ENCODE peak calls at places on chromosomes 3 and 15, in ten cellular contexts. One of them, this sample, is unnamed.

GRCh38 chr3:107689355-107689754 is 166.6 kb downstream of the BBX start:
- DNase-seq in LoVo: no peak
- DNase-seq in T-helper 1 cell: no peak
- DNase-seq in stimulated activated CD4-positive, alpha-beta T cell treated with anti-CD3 and anti-CD28 coated beads, Interleukin-1b, Interleukin-23, amount 100 ng/mL, for 24 hours: no peak
- DNase-seq in NAMALWA: no peak
- DNase-seq in RWPE1: peak
- DNase-seq in astrocyte: no peak
- DNase-seq in ovary: no peak
- DNase-seq in NCI-H1436: no peak
- DNase-seq in HL-60: no peak
- DNase-seq in this sample: no peak

GRCh38 chr3:177211503-177212277 is 14.4 kb upstream of the TBL1XR1 start:
- DNase-seq in LoVo: no peak
- DNase-seq in T-helper 1 cell: no peak
- DNase-seq in stimulated activated CD4-positive, alpha-beta T cell treated with anti-CD3 and anti-CD28 coated beads, Interleukin-1b, Interleukin-23, amount 100 ng/mL, for 24 hours: no peak
- DNase-seq in NAMALWA: no peak
- DNase-seq in RWPE1: peak
- DNase-seq in astrocyte: no peak
- DNase-seq in ovary: no peak
- DNase-seq in NCI-H1436: peak
- DNase-seq in HL-60: no peak
- DNase-seq in this sample: no peak

GRCh38 chr15:29334544-29334943 is 64.9 kb upstream of the NSMCE3 start:
- DNase-seq in LoVo: no peak
- DNase-seq in T-helper 1 cell: no peak
- DNase-seq in stimulated activated CD4-positive, alpha-beta T cell treated with anti-CD3 and anti-CD28 coated beads, Interleukin-1b, Interleukin-23, amount 100 ng/mL, for 24 hours: no peak
- DNase-seq in NAMALWA: no peak
- DNase-seq in RWPE1: no peak
- DNase-seq in astrocyte: no peak
- DNase-seq in ovary: no peak
- DNase-seq in NCI-H1436: no peak
- DNase-seq in HL-60: no peak
- DNase-seq in this sample: no peak

GRCh38 chr15:57537072-57537471 is 54.6 kb upstream of the MYZAP start:
- DNase-seq in LoVo: no peak
- DNase-seq in T-helper 1 cell: no peak
- DNase-seq in stimulated activated CD4-positive, alpha-beta T cell treated with anti-CD3 and anti-CD28 coated beads, Interleukin-1b, Interleukin-23, amount 100 ng/mL, for 24 hours: no peak
- DNase-seq in NAMALWA: peak
- DNase-seq in RWPE1: no peak
- DNase-seq in astrocyte: peak
- DNase-seq in ovary: no peak
- DNase-seq in NCI-H1436: peak
- DNase-seq in HL-60: no peak
- DNase-seq in this sample: peak

GRCh38 chr3:129013491-129013891 is 12.4 kb downstream of the EFCC1 start:
- DNase-seq in LoVo: no peak
- DNase-seq in T-helper 1 cell: no peak
- DNase-seq in stimulated activated CD4-positive, alpha-beta T cell treated with anti-CD3 and anti-CD28 coated beads, Interleukin-1b, Interleukin-23, amount 100 ng/mL, for 24 hours: no peak
- DNase-seq in NAMALWA: peak
- DNase-seq in RWPE1: peak
- DNase-seq in astrocyte: no peak
- DNase-seq in ovary: no peak
- DNase-seq in NCI-H1436: no peak
- DNase-seq in HL-60: no peak
- DNase-seq in this sample: peak

GRCh38 chr15:100334905-100335304 is 6.9 kb downstream of the ADAMTS17 start:
- DNase-seq in LoVo: no peak
- DNase-seq in T-helper 1 cell: no peak
- DNase-seq in stimulated activated CD4-positive, alpha-beta T cell treated with anti-CD3 and anti-CD28 coated beads, Interleukin-1b, Interleukin-23, amount 100 ng/mL, for 24 hours: no peak
- DNase-seq in NAMALWA: no peak
- DNase-seq in RWPE1: no peak
- DNase-seq in astrocyte: no peak
- DNase-seq in ovary: no peak
- DNase-seq in NCI-H1436: no peak
- DNase-seq in HL-60: no peak
- DNase-seq in this sample: no peak

GRCh38 chr3:77038928-77039605 is 832 bp upstream of the ROBO2 start:
- DNase-seq in LoVo: no peak
- DNase-seq in T-helper 1 cell: no peak
- DNase-seq in stimulated activated CD4-positive, alpha-beta T cell treated with anti-CD3 and anti-CD28 coated beads, Interleukin-1b, Interleukin-23, amount 100 ng/mL, for 24 hours: no peak
- DNase-seq in NAMALWA: no peak
- DNase-seq in RWPE1: no peak
- DNase-seq in astrocyte: peak
- DNase-seq in ovary: no peak
- DNase-seq in NCI-H1436: no peak
- DNase-seq in HL-60: no peak
- DNase-seq in this sample: no peak

GRCh38 chr15:63933522-63933921 is 99.8 kb upstream of the HERC1 start:
- DNase-seq in LoVo: no peak
- DNase-seq in T-helper 1 cell: no peak
- DNase-seq in stimulated activated CD4-positive, alpha-beta T cell treated with anti-CD3 and anti-CD28 coated beads, Interleukin-1b, Interleukin-23, amount 100 ng/mL, for 24 hours: no peak
- DNase-seq in NAMALWA: no peak
- DNase-seq in RWPE1: no peak
- DNase-seq in astrocyte: no peak
- DNase-seq in ovary: no peak
- DNase-seq in NCI-H1436: no peak
- DNase-seq in HL-60: no peak
- DNase-seq in this sample: no peak

GRCh38 chr3:112514527-112515128 is 15.4 kb upstream of the BTLA start:
- DNase-seq in LoVo: peak
- DNase-seq in T-helper 1 cell: no peak
- DNase-seq in stimulated activated CD4-positive, alpha-beta T cell treated with anti-CD3 and anti-CD28 coated beads, Interleukin-1b, Interleukin-23, amount 100 ng/mL, for 24 hours: no peak
- DNase-seq in NAMALWA: no peak
- DNase-seq in RWPE1: no peak
- DNase-seq in astrocyte: no peak
- DNase-seq in ovary: no peak
- DNase-seq in NCI-H1436: no peak
- DNase-seq in HL-60: no peak
- DNase-seq in this sample: no peak

GRCh38 chr3:50370594-50370993 is 11.3 kb upstream of the TMEM115 start:
- DNase-seq in LoVo: no peak
- DNase-seq in T-helper 1 cell: no peak
- DNase-seq in stimulated activated CD4-positive, alpha-beta T cell treated with anti-CD3 and anti-CD28 coated beads, Interleukin-1b, Interleukin-23, amount 100 ng/mL, for 24 hours: no peak
- DNase-seq in NAMALWA: no peak
- DNase-seq in RWPE1: no peak
- DNase-seq in astrocyte: no peak
- DNase-seq in ovary: no peak
- DNase-seq in NCI-H1436: no peak
- DNase-seq in HL-60: no peak
- DNase-seq in this sample: no peak

GRCh38 chr3:69324362-69325025 is 61.4 kb downstream of the FRMD4B start:
- DNase-seq in LoVo: no peak
- DNase-seq in T-helper 1 cell: no peak
- DNase-seq in stimulated activated CD4-positive, alpha-beta T cell treated with anti-CD3 and anti-CD28 coated beads, Interleukin-1b, Interleukin-23, amount 100 ng/mL, for 24 hours: no peak
- DNase-seq in NAMALWA: peak
- DNase-seq in RWPE1: no peak
- DNase-seq in astrocyte: no peak
- DNase-seq in ovary: no peak
- DNase-seq in NCI-H1436: peak
- DNase-seq in HL-60: peak
- DNase-seq in this sample: no peak

GRCh38 chr3:52435246-52436101 is 9.4 kb downstream of the SEMA3G start:
- DNase-seq in LoVo: no peak
- DNase-seq in T-helper 1 cell: no peak
- DNase-seq in stimulated activated CD4-positive, alpha-beta T cell treated with anti-CD3 and anti-CD28 coated beads, Interleukin-1b, Interleukin-23, amount 100 ng/mL, for 24 hours: no peak
- DNase-seq in NAMALWA: no peak
- DNase-seq in RWPE1: no peak
- DNase-seq in astrocyte: no peak
- DNase-seq in ovary: no peak
- DNase-seq in NCI-H1436: peak
- DNase-seq in HL-60: no peak
- DNase-seq in this sample: no peak

GRCh38 chr15:66580643-66581042 is 14.8 kb upstream of the LCTL start:
- DNase-seq in LoVo: no peak
- DNase-seq in T-helper 1 cell: no peak
- DNase-seq in stimulated activated CD4-positive, alpha-beta T cell treated with anti-CD3 and anti-CD28 coated beads, Interleukin-1b, Interleukin-23, amount 100 ng/mL, for 24 hours: no peak
- DNase-seq in NAMALWA: no peak
- DNase-seq in RWPE1: no peak
- DNase-seq in astrocyte: peak
- DNase-seq in ovary: no peak
- DNase-seq in NCI-H1436: no peak
- DNase-seq in HL-60: no peak
- DNase-seq in this sample: no peak

GRCh38 chr15:39365161-39365560 is 215.7 kb upstream of the THBS1 start:
- DNase-seq in LoVo: no peak
- DNase-seq in T-helper 1 cell: no peak
- DNase-seq in stimulated activated CD4-positive, alpha-beta T cell treated with anti-CD3 and anti-CD28 coated beads, Interleukin-1b, Interleukin-23, amount 100 ng/mL, for 24 hours: no peak
- DNase-seq in NAMALWA: no peak
- DNase-seq in RWPE1: no peak
- DNase-seq in astrocyte: peak
- DNase-seq in ovary: no peak
- DNase-seq in NCI-H1436: no peak
- DNase-seq in HL-60: no peak
- DNase-seq in this sample: no peak

GRCh38 chr3:155651489-155652223 is 93.2 kb downstream of the PLCH1 start:
- DNase-seq in LoVo: no peak
- DNase-seq in T-helper 1 cell: no peak
- DNase-seq in stimulated activated CD4-positive, alpha-beta T cell treated with anti-CD3 and anti-CD28 coated beads, Interleukin-1b, Interleukin-23, amount 100 ng/mL, for 24 hours: no peak
- DNase-seq in NAMALWA: no peak
- DNase-seq in RWPE1: no peak
- DNase-seq in astrocyte: peak
- DNase-seq in ovary: no peak
- DNase-seq in NCI-H1436: no peak
- DNase-seq in HL-60: no peak
- DNase-seq in this sample: no peak

GRCh38 chr3:13303410-13303809 is 116.7 kb downstream of the NUP210 start:
- DNase-seq in LoVo: no peak
- DNase-seq in T-helper 1 cell: no peak
- DNase-seq in stimulated activated CD4-positive, alpha-beta T cell treated with anti-CD3 and anti-CD28 coated beads, Interleukin-1b, Interleukin-23, amount 100 ng/mL, for 24 hours: no peak
- DNase-seq in NAMALWA: no peak
- DNase-seq in RWPE1: no peak
- DNase-seq in astrocyte: no peak
- DNase-seq in ovary: no peak
- DNase-seq in NCI-H1436: no peak
- DNase-seq in HL-60: no peak
- DNase-seq in this sample: no peak

GRCh38 chr3:192260611-192261010 is 466.7 kb downstream of the FGF12 start:
- DNase-seq in LoVo: no peak
- DNase-seq in T-helper 1 cell: no peak
- DNase-seq in stimulated activated CD4-positive, alpha-beta T cell treated with anti-CD3 and anti-CD28 coated beads, Interleukin-1b, Interleukin-23, amount 100 ng/mL, for 24 hours: no peak
- DNase-seq in NAMALWA: no peak
- DNase-seq in RWPE1: no peak
- DNase-seq in astrocyte: peak
- DNase-seq in ovary: no peak
- DNase-seq in NCI-H1436: no peak
- DNase-seq in HL-60: no peak
- DNase-seq in this sample: no peak

GRCh38 chr3:155701882-155702465 is 42.9 kb downstream of the PLCH1 start:
- DNase-seq in LoVo: peak
- DNase-seq in T-helper 1 cell: no peak
- DNase-seq in stimulated activated CD4-positive, alpha-beta T cell treated with anti-CD3 and anti-CD28 coated beads, Interleukin-1b, Interleukin-23, amount 100 ng/mL, for 24 hours: no peak
- DNase-seq in NAMALWA: peak
- DNase-seq in RWPE1: peak
- DNase-seq in astrocyte: peak
- DNase-seq in ovary: no peak
- DNase-seq in NCI-H1436: peak
- DNase-seq in HL-60: no peak
- DNase-seq in this sample: no peak

GRCh38 chr15:57747206-57747605 is 40.7 kb downstream of the POLR2M start:
- DNase-seq in LoVo: no peak
- DNase-seq in T-helper 1 cell: no peak
- DNase-seq in stimulated activated CD4-positive, alpha-beta T cell treated with anti-CD3 and anti-CD28 coated beads, Interleukin-1b, Interleukin-23, amount 100 ng/mL, for 24 hours: no peak
- DNase-seq in NAMALWA: no peak
- DNase-seq in RWPE1: no peak
- DNase-seq in astrocyte: no peak
- DNase-seq in ovary: no peak
- DNase-seq in NCI-H1436: no peak
- DNase-seq in HL-60: no peak
- DNase-seq in this sample: no peak

GRCh38 chr3:128483657-128484403 is 9.2 kb downstream of the GATA2 start:
- DNase-seq in LoVo: no peak
- DNase-seq in T-helper 1 cell: no peak
- DNase-seq in stimulated activated CD4-positive, alpha-beta T cell treated with anti-CD3 and anti-CD28 coated beads, Interleukin-1b, Interleukin-23, amount 100 ng/mL, for 24 hours: no peak
- DNase-seq in NAMALWA: no peak
- DNase-seq in RWPE1: no peak
- DNase-seq in astrocyte: no peak
- DNase-seq in ovary: no peak
- DNase-seq in NCI-H1436: no peak
- DNase-seq in HL-60: no peak
- DNase-seq in this sample: no peak

GRCh38 chr15:59189224-59189623 is 17.4 kb upstream of the LDHAL6B start:
- DNase-seq in LoVo: no peak
- DNase-seq in T-helper 1 cell: no peak
- DNase-seq in stimulated activated CD4-positive, alpha-beta T cell treated with anti-CD3 and anti-CD28 coated beads, Interleukin-1b, Interleukin-23, amount 100 ng/mL, for 24 hours: no peak
- DNase-seq in NAMALWA: no peak
- DNase-seq in RWPE1: no peak
- DNase-seq in astrocyte: no peak
- DNase-seq in ovary: no peak
- DNase-seq in NCI-H1436: no peak
- DNase-seq in HL-60: no peak
- DNase-seq in this sample: no peak

GRCh38 chr3:38313685-38314084 is 31.6 kb downstream of the SLC22A14 start:
- DNase-seq in LoVo: no peak
- DNase-seq in T-helper 1 cell: no peak
- DNase-seq in stimulated activated CD4-positive, alpha-beta T cell treated with anti-CD3 and anti-CD28 coated beads, Interleukin-1b, Interleukin-23, amount 100 ng/mL, for 24 hours: no peak
- DNase-seq in NAMALWA: no peak
- DNase-seq in RWPE1: no peak
- DNase-seq in astrocyte: no peak
- DNase-seq in ovary: no peak
- DNase-seq in NCI-H1436: no peak
- DNase-seq in HL-60: peak
- DNase-seq in this sample: no peak

GRCh38 chr3:138781012-138781470 is 53.7 kb downstream of the PIK3CB start:
- DNase-seq in LoVo: no peak
- DNase-seq in T-helper 1 cell: peak
- DNase-seq in stimulated activated CD4-positive, alpha-beta T cell treated with anti-CD3 and anti-CD28 coated beads, Interleukin-1b, Interleukin-23, amount 100 ng/mL, for 24 hours: no peak
- DNase-seq in NAMALWA: no peak
- DNase-seq in RWPE1: no peak
- DNase-seq in astrocyte: no peak
- DNase-seq in ovary: no peak
- DNase-seq in NCI-H1436: no peak
- DNase-seq in HL-60: no peak
- DNase-seq in this sample: no peak

This sample was measured in H54.